ENCODE peak calls at places on chromosome 15, in six cellular contexts. C is neural crest cell, V is progenitor cell of endocrine pancreas, G is heart right ventricle, A is omental fat pad, M is mesothelial cell of epicardium. Y is an unnamed sample.

GRCh38 chr15:70362911-70363310 is 265.2 kb upstream of the TLE3 start:
- DNase-seq in G (peak), V (no peak), A (no peak), M (no peak), C (peak), Y (peak)

GRCh38 chr15:72591361-72591760 is 63.1 kb upstream of the GOLGA6B start:
- DNase-seq in G (no peak), M (no peak), C (no peak), V (no peak), A (no peak), Y (no peak)

GRCh38 chr15:76398702-76399101 is 62.1 kb downstream of the ISL2 start:
- DNase-seq in M (no peak), V (no peak), G (no peak), C (no peak), A (no peak), Y (no peak)

GRCh38 chr15:37134699-37135131 is 34.4 kb upstream of the MEIS2 start:
- DNase-seq in G (no peak), V (no peak), A (no peak), M (no peak), C (no peak), Y (peak)

GRCh38 chr15:90016721-90017120 is 15.6 kb downstream of the ZNF710 start:
- DNase-seq in C (no peak), A (no peak), G (no peak), M (no peak), V (no peak), Y (no peak)

GRCh38 chr15:45635191-45635638 is 386 bp downstream of the SQOR start:
- DNase-seq in M (no peak), C (peak), V (peak), G (peak), A (no peak), Y (no peak)

GRCh38 chr15:26132786-26133185 is 269.7 kb upstream of the ATP10A start:
- DNase-seq in V (no peak), C (no peak), M (no peak), G (no peak), A (no peak), Y (no peak)

GRCh38 chr15:36798366-36798765 is 218.9 kb downstream of the CDIN1 start:
- DNase-seq in C (no peak), G (no peak), V (no peak), M (no peak), A (no peak), Y (no peak)

GRCh38 chr15:57138260-57138895 is 219.9 kb downstream of the TCF12 start:
- DNase-seq in C (peak), V (peak), M (no peak), G (no peak), A (no peak), Y (peak)

GRCh38 chr15:63373330-63373729 is 8.3 kb downstream of the CA12 start:
- DNase-seq in M (no peak), V (no peak), G (no peak), C (no peak), A (no peak), Y (no peak)

GRCh38 chr15:38853608-38854007 is 289.0 kb upstream of the RASGRP1 start:
- DNase-seq in V (no peak), C (peak), A (no peak), M (no peak), G (no peak), Y (peak)

GRCh38 chr15:39552546-39552945 is 28.3 kb upstream of the THBS1 start:
- DNase-seq in V (no peak), G (no peak), C (no peak), M (no peak), A (no peak), Y (no peak)

GRCh38 chr15:52008698-52009434 is 10.2 kb upstream of the MAPK6 start:
- DNase-seq in A (no peak), M (no peak), G (no peak), V (no peak), C (no peak), Y (no peak)

GRCh38 chr15:101240364-101240763 is 11.5 kb downstream of the CHSY1 start:
- DNase-seq in M (no peak), V (no peak), A (no peak), G (no peak), C (no peak), Y (no peak)

GRCh38 chr15:47184405-47185221 is 532.7 kb upstream of the SEMA6D start:
- DNase-seq in G (peak), A (no peak), C (peak), V (peak), M (no peak), Y (no peak)

GRCh38 chr15:76339302-76340197 is 3.0 kb downstream of the ISL2 start:
- DNase-seq in A (no peak), C (peak), V (no peak), G (no peak), M (no peak), Y (no peak)

GRCh38 chr15:77865701-77866100 is 211.8 kb downstream of the TBC1D2B start:
- DNase-seq in C (no peak), M (no peak), G (no peak), V (no peak), A (no peak), Y (no peak)

GRCh38 chr15:67144609-67145306 is 79.4 kb downstream of the SMAD3 start:
- DNase-seq in V (no peak), G (no peak), M (no peak), A (no peak), C (no peak), Y (no peak)

GRCh38 chr15:67409175-67409574 is 111.8 kb upstream of the C15orf61 start:
- DNase-seq in M (no peak), G (no peak), A (no peak), V (no peak), C (no peak), Y (no peak)

GRCh38 chr15:58331903-58332675 is 99.7 kb upstream of the LIPC start:
- DNase-seq in A (peak), C (peak), M (no peak), V (no peak), G (peak), Y (peak)

GRCh38 chr15:61034793-61035710 is 194.1 kb downstream of the RORA start:
- DNase-seq in A (no peak), V (no peak), M (no peak), C (no peak), G (no peak), Y (no peak)

GRCh38 chr15:32870240-32871033 is 152.6 kb downstream of the GREM1 start:
- DNase-seq in A (no peak), V (no peak), M (no peak), G (no peak), C (no peak), Y (peak)

GRCh38 chr15:42385980-42386695 is 26.8 kb downstream of the CAPN3 start:
- DNase-seq in G (no peak), V (no peak), A (no peak), M (no peak), C (no peak), Y (no peak)

GRCh38 chr15:40815042-40815678 is 7.9 kb upstream of the DNAJC17 start:
- DNase-seq in G (no peak), V (no peak), M (no peak), A (no peak), C (no peak), Y (peak)

GRCh38 chr15:31468911-31469800 is 142.5 kb downstream of the KLF13 start:
- DNase-seq in G (no peak), M (no peak), C (no peak), A (no peak), V (no peak), Y (no peak)

GRCh38 chr15:60397772-60398445 is at the start of gene ANXA2:
- DNase-seq in G (peak), A (peak), V (peak), M (peak), C (no peak), Y (peak)

GRCh38 chr15:39969002-39969394 is 35.1 kb downstream of the EIF2AK4 start:
- DNase-seq in V (no peak), A (no peak), G (no peak), M (no peak), C (no peak), Y (no peak)

GRCh38 chr15:70810916-70811578 is 42.9 kb downstream of the LARP6 start:
- DNase-seq in V (no peak), M (no peak), C (no peak), G (no peak), A (no peak), Y (no peak)

GRCh38 chr15:91885054-91885453 is 31.5 kb downstream of the SLCO3A1 start:
- DNase-seq in V (no peak), C (no peak), G (no peak), A (no peak), M (no peak), Y (no peak)

GRCh38 chr15:29570931-29571727 is 251.1 kb downstream of the TJP1 start:
- DNase-seq in V (peak), M (peak), C (peak), G (no peak), A (no peak), Y (no peak)

GRCh38 chr15:25684521-25685215 is 178.5 kb downstream of the ATP10A start:
- DNase-seq in M (no peak), A (no peak), G (no peak), V (no peak), C (no peak), Y (no peak)

GRCh38 chr15:43517354-43518072 is at the start of gene MAP1A:
- DNase-seq in M (no peak), G (peak), A (no peak), C (peak), V (no peak), Y (no peak)

DNA sequence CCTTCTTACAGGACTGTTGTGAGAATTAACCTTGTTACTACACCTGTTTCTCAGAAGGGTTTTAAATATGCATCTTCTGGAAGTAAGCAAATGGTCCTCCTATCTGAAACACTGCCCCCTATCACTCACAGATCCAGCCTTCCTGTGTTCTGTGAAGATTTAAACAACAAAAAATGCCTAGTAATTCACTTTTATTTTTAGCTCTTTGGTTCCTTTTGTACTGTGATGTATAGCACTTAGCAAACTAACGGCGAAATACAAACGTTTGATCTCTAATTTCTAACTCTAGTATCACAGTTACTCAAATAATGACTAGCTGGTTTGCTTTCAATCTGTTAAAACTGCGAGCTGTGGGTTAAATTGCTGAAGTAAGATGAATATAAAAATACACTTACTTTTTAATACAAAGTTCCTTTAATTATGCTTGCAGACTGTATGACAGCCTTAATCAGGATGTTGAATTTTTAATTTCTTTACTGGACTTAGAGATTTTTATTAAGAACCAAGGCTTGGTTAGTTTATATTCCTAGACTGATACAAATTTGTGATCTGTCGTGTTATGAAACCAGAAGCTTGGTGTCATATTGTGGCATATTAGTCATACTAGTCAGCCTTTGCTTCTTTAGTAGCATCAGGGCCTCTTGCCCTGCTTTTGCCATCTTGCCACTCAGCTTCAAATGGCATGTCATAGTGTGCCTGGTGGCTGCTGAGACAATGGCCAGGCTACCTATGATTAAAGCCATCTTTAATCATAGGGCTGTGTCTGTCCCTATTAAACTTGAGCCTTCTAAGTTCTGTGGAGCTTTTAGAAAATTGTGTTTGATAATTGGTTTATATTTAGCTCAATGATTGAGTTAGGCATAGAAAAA is 9.2 kb downstream of the EIF3J start:
- DNase-seq in C (no peak), V (no peak), A (no peak), M (no peak), G (no peak), Y (peak)
- TF ChIP-seq CTCF in C (peak), V (peak), A (no peak), M (no peak), G (no peak), Y (peak)

DNA sequence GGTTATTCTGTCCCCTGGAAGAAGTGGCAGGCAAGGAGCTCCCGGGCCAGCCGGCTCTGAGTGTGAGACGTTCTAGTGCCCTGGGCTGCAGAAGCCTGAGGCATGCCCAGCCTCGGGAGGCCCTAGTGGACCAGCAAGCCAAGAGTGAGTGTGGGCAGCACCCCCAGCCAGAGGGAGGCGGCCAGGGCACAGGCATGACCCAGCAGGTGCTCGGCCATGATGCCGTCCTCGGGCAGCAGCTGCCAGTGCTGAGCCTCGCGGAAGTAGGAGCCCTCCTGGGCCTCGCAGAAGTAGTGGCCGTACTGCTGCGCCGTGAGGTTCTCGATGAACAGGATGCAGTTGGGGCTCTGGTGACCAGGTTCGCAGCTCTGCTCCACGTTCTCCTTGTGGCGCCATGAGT is 23.3 kb downstream of the SEMA7A start:
- DNase-seq in G (no peak), M (no peak), A (no peak), V (no peak), C (no peak), Y (no peak)
- TF ChIP-seq CTCF in G (no peak), M (no peak), A (no peak), V (no peak), C (no peak), Y (no peak)

DNA sequence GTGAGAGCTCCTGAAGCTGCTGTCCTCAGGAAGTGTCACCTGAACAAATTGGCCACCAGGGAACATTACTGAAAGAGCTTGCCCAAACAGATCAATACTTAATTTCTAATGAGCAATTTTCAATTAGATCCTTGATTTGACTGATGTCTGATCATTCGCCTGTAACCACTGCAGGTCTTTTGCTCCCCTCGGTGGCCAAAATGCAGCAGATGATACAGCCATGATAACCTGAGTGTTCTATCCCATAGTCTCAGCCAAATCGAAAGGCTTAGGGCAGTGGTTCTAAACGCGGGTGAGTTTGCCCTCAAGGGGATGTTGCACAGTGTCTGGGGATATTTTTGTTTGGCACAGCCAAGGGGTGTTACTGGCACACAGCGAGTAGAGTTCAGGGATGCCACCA is 57.7 kb upstream of the MEX3B start:
- DNase-seq in A (no peak), G (no peak), C (no peak), V (no peak), M (no peak), Y (no peak)
- TF ChIP-seq CTCF in A (no peak), G (no peak), C (no peak), V (no peak), M (no peak), Y (peak)

GRCh38 chr15:69303337-69304175 is 4.8 kb downstream of the PAQR5 start:
- DNase-seq in G (no peak), C (no peak), A (no peak), V (no peak), M (no peak), Y (peak)
- TF ChIP-seq CTCF in G (no peak), C (peak), A (no peak), V (peak), M (no peak), Y (peak)

GRCh38 chr15:80777836-80778620 is 1.1 kb upstream of the CEMIP start:
- DNase-seq in M (no peak), C (no peak), G (no peak), V (no peak), A (no peak), Y (peak)

GRCh38 chr15:80778621-80778963 is 578 bp upstream of the CEMIP start:
- DNase-seq in G (no peak), V (no peak), M (no peak), C (no peak), A (no peak), Y (no peak)

GRCh38 chr15:80780416-80781221 is 1.4 kb downstream of the CEMIP start:
- DNase-seq in C (peak), G (peak), M (peak), A (no peak), V (peak), Y (peak)

GRCh38 chr15:80778964-80779657 is at the start of gene CEMIP:
- DNase-seq in V (peak), M (peak), G (peak), C (peak), A (no peak), Y (peak)

GRCh38 chr15:80779658-80780415 is 667 bp downstream of the CEMIP start:
- DNase-seq in M (no peak), C (peak), A (no peak), V (no peak), G (peak), Y (peak)
- TF ChIP-seq CTCF in M (no peak), C (no peak), A (no peak), V (no peak), G (no peak), Y (no peak)